ENCODE peak calls at places on chromosomes 7 and 10, in four cellular contexts. L is GM20000, Q is cardiac septum, H is neural crest cell. C is an unnamed sample.

GRCh38 chr10:74947781-74948401 is 121.5 kb downstream of the KAT6B start:
- DNase-seq in Q (no peak), H (no peak), L (no peak), C (peak)

GRCh38 chr7:108114117-108114841 is 15.9 kb downstream of the LAMB4 start:
- DNase-seq in Q (no peak), H (no peak), L (no peak), C (peak)

GRCh38 chr7:116543664-116544063 is 18.8 kb downstream of the CAV1 start:
- DNase-seq in Q (no peak), H (no peak), L (no peak), C (no peak)

GRCh38 chr7:5296015-5296621 is 13.4 kb downstream of the SLC29A4 start:
- DNase-seq in L (no peak), H (no peak), Q (no peak), C (no peak)

GRCh38 chr10:12720217-12720981 is 281.1 kb downstream of the CCDC3 start:
- DNase-seq in H (no peak), L (no peak), Q (no peak), C (peak)

GRCh38 chr10:117964528-117964927 is 82.2 kb downstream of the RAB11FIP2 start:
- DNase-seq in L (no peak), H (no peak), Q (no peak), C (no peak)

GRCh38 chr10:129046074-129046681 is 420.9 kb upstream of the MGMT start:
- DNase-seq in H (no peak), L (no peak), Q (no peak), C (no peak)

GRCh38 chr10:7484456-7485266 is 73.8 kb upstream of the SFMBT2 start:
- DNase-seq in Q (no peak), H (no peak), L (peak), C (no peak)

GRCh38 chr7:39413866-39414668 is 152.1 kb upstream of the YAE1 start:
- DNase-seq in L (peak), Q (no peak), H (peak), C (peak)

GRCh38 chr7:112556633-112557032 is 75.8 kb downstream of the LSMEM1 start:
- DNase-seq in H (no peak), L (peak), Q (no peak), C (no peak)

GRCh38 chr7:111711426-111712065 is 149.3 kb upstream of the IMMP2L start:
- DNase-seq in H (no peak), Q (no peak), L (no peak), C (no peak)

GRCh38 chr10:96470108-96470743 is 43.5 kb downstream of the TLL2 start:
- DNase-seq in L (peak), H (peak), Q (peak), C (peak)

GRCh38 chr7:51187941-51188340 is 128.7 kb downstream of the COBL start:
- DNase-seq in L (no peak), Q (no peak), H (peak), C (peak)

GRCh38 chr7:116776610-116777289 is 85.6 kb upstream of the CAPZA2 start:
- DNase-seq in Q (no peak), H (no peak), L (no peak), C (no peak)

GRCh38 chr7:132326878-132327589 is 249.2 kb downstream of the PLXNA4 start:
- DNase-seq in L (no peak), Q (no peak), H (no peak), C (no peak)

GRCh38 chr7:20896996-20897395 is 110.3 kb upstream of the SP8 start:
- DNase-seq in L (no peak), H (no peak), Q (no peak), C (no peak)

GRCh38 chr10:86979977-86980448 is 11.7 kb downstream of the ADIRF start:
- DNase-seq in Q (no peak), H (no peak), L (no peak), C (no peak)

GRCh38 chr10:3002304-3002703 is 65.0 kb upstream of the PFKP start:
- DNase-seq in Q (no peak), L (no peak), H (no peak), C (no peak)

GRCh38 chr7:68107256-68107655 is 1110.6 kb downstream of the TYW1 start:
- DNase-seq in Q (no peak), H (no peak), L (no peak), C (no peak)

GRCh38 chr10:68560916-68561691 is 967 bp downstream of the TET1 start:
- DNase-seq in L (peak), Q (no peak), H (peak), C (peak)

GRCh38 chr7:50418526-50418925 is 31.6 kb downstream of the FIGNL1 start:
- DNase-seq in Q (no peak), L (no peak), H (no peak), C (no peak)

GRCh38 chr7:111987115-111987826 is 218.9 kb downstream of the DOCK4 start:
- DNase-seq in L (no peak), Q (no peak), H (no peak), C (no peak)

GRCh38 chr10:1354776-1355435 is 298.7 kb downstream of the WDR37 start:
- DNase-seq in H (no peak), L (no peak), Q (peak), C (no peak)

GRCh38 chr7:101856488-101857357 is 39.3 kb downstream of the CUX1 start:
- DNase-seq in Q (peak), L (peak), H (no peak), C (peak)

GRCh38 chr10:116451956-116452720 is 24.5 kb downstream of the PNLIPRP3 start:
- DNase-seq in L (no peak), Q (no peak), H (no peak), C (no peak)

GRCh38 chr10:62075414-62075813 is 173.9 kb downstream of the ARID5B start:
- DNase-seq in Q (no peak), L (no peak), H (no peak), C (no peak)

GRCh38 chr7:28405662-28406061 is 6.7 kb upstream of the CREB5 start:
- DNase-seq in L (peak), H (no peak), Q (no peak), C (no peak)

GRCh38 chr10:130301026-130301892 is 165.1 kb downstream of the GLRX3 start:
- DNase-seq in L (no peak), Q (peak), H (no peak), C (no peak)

GRCh38 chr10:16746856-16747255 is 70.4 kb downstream of the RSU1 start:
- DNase-seq in H (no peak), Q (no peak), L (no peak), C (no peak)

GRCh38 chr10:109982123-109982522 is 25.7 kb upstream of the ADD3 start:
- DNase-seq in Q (no peak), L (no peak), H (no peak), C (no peak)

GRCh38 chr10:6351540-6351939 is 148.8 kb downstream of the PFKFB3 start:
- DNase-seq in L (no peak), Q (no peak), H (no peak), C (no peak)

GRCh38 chr7:77199008-77199966 is at the start of gene FGL2:
- DNase-seq in Q (peak), L (no peak), H (no peak), C (no peak)

GRCh38 chr10:26725837-26726727 is 28.6 kb downstream of the PDSS1 start:
- DNase-seq in H (peak), L (peak), Q (no peak), C (peak)

GRCh38 chr10:77599651-77600050 is 38.0 kb downstream of the KCNMA1 start:
- DNase-seq in H (no peak), L (no peak), Q (no peak), C (no peak)

GRCh38 chr10:24008164-24009066 is 200.5 kb upstream of the KIAA1217 start:
- DNase-seq in Q (no peak), L (no peak), H (no peak), C (no peak)

C was measured in BE2C.